ENCODE peak calls at places on chromosome 20, in five cellular contexts. I, R, Z, F and B are unnamed samples.

GRCh38 chr20:4434681-4435080 is 287.0 kb upstream of the PRND start:
- DNase-seq in I (no peak), R (no peak), Z (peak), F (no peak), B (no peak)

GRCh38 chr20:1274485-1275313 is 8.6 kb downstream of the SNPH start:
- DNase-seq in I (no peak), R (no peak), Z (no peak), F (no peak), B (no peak)

GRCh38 chr20:50929299-50930138 is 1.7 kb downstream of the ADNP start:
- DNase-seq in I (peak), R (peak), Z (peak), F (peak), B (peak)

GRCh38 chr20:22213271-22213670 is 371.1 kb downstream of the FOXA2 start:
- DNase-seq in I (no peak), R (no peak), Z (no peak), F (no peak), B (no peak)

GRCh38 chr20:44019638-44020335 is 105.1 kb downstream of the TOX2 start:
- DNase-seq in I (no peak), R (peak), Z (peak), F (no peak), B (no peak)

GRCh38 chr20:59300341-59301081 is at the start of gene EDN3:
- DNase-seq in I (no peak), R (no peak), Z (no peak), F (no peak), B (no peak)

GRCh38 chr20:31667315-31668285 is 29.9 kb downstream of the COX4I2 start:
- DNase-seq in I (no peak), R (no peak), Z (no peak), F (no peak), B (no peak)

GRCh38 chr20:46199198-46199597 is 81.1 kb downstream of the CD40 start:
- DNase-seq in I (peak), R (no peak), Z (no peak), F (peak), B (no peak)

GRCh38 chr20:8394308-8394945 is 262.4 kb downstream of the PLCB1 start:
- DNase-seq in I (no peak), R (no peak), Z (peak), F (no peak), B (no peak)

GRCh38 chr20:56359212-56360132 is 698 bp downstream of the FAM210B start:
- DNase-seq in I (peak), R (peak), Z (peak), F (peak), B (peak)
- TF ChIP-seq POLR2A in I (no peak), R (no peak), Z (peak), F (no peak), B (no peak)

DNA sequence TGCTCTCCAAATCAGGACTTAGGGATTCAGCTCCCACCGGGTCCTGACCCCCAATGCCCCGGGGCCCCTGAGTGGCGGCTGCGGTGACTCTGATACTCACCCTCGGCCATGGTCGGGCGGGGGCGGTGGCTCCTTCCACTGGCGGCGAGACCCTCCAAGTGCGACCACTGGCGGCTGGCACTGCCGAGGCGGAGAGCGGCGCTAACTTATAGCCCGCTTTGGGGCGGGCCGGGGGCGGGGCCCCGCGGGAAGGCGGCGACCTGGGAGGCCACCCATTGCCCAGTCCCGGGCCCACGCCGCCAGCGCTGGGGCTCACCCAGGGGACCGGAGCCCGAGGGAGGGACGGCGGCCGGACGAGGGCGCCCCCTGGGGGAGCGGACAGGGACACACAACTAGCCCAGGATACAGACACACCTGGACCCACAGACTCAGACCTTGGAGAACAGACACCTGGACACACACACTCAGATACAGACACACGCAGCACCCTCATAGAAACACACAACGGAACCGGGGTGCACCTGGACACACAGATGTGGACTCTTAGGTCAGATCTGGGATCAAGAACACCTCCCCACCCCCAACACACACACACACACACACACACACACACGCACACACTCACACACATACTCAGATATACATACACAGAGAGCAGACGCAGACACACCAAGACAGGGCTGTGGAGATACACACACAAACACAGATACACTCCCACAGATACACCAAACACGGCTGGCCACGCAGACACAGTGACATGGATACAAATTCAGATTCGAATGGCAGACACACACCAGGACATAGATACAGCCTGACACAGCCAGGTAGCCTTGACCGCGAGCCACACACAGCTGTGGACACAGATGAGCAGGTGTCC is at the start of gene TGM2:
- DNase-seq in I (peak), R (peak), Z (peak), F (peak), B (no peak)
- TF ChIP-seq POLR2A in I (peak), R (no peak), Z (no peak), F (no peak), B (no peak)

GRCh38 chr20:57392512-57393271 is 1.5 kb downstream of the RBM38 start:
- DNase-seq in I (no peak), R (no peak), Z (no peak), F (peak), B (peak)
- TF ChIP-seq POLR2A in I (no peak), R (no peak), Z (no peak), F (no peak), B (no peak)

GRCh38 chr20:38127011-38127621 is 38.0 kb downstream of the TGM2 start:
- DNase-seq in I (peak), R (peak), Z (peak), F (peak), B (no peak)
- TF ChIP-seq POLR2A in I (no peak), R (no peak), Z (no peak), F (no peak), B (no peak)

GRCh38 chr20:63627700-63628245 is 872 bp upstream of the GMEB2 start:
- DNase-seq in I (no peak), R (no peak), Z (no peak), F (no peak), B (no peak)

GRCh38 chr20:63627129-63627699 is 313 bp upstream of the GMEB2 start:
- DNase-seq in I (peak), R (peak), Z (peak), F (peak), B (peak)

GRCh38 chr20:63625771-63626423 is 1.0 kb downstream of the GMEB2 start:
- DNase-seq in I (no peak), R (no peak), Z (peak), F (no peak), B (no peak)

GRCh38 chr20:63628246-63628975 is 1.5 kb upstream of the GMEB2 start:
- DNase-seq in I (peak), R (no peak), Z (peak), F (peak), B (no peak)

GRCh38 chr20:63626424-63627128 is at the start of gene GMEB2:
- DNase-seq in I (peak), R (peak), Z (no peak), F (peak), B (peak)
- TF ChIP-seq POLR2A in I (peak), R (no peak), Z (no peak), F (no peak), B (no peak)

GRCh38 chr20:63032861-63033634 is 26.3 kb upstream of the BHLHE23 start:
- DNase-seq in I (no peak), R (no peak), Z (no peak), F (no peak), B (no peak)
- TF ChIP-seq POLR2A in I (no peak), R (no peak), Z (no peak), F (no peak), B (no peak)

DNA sequence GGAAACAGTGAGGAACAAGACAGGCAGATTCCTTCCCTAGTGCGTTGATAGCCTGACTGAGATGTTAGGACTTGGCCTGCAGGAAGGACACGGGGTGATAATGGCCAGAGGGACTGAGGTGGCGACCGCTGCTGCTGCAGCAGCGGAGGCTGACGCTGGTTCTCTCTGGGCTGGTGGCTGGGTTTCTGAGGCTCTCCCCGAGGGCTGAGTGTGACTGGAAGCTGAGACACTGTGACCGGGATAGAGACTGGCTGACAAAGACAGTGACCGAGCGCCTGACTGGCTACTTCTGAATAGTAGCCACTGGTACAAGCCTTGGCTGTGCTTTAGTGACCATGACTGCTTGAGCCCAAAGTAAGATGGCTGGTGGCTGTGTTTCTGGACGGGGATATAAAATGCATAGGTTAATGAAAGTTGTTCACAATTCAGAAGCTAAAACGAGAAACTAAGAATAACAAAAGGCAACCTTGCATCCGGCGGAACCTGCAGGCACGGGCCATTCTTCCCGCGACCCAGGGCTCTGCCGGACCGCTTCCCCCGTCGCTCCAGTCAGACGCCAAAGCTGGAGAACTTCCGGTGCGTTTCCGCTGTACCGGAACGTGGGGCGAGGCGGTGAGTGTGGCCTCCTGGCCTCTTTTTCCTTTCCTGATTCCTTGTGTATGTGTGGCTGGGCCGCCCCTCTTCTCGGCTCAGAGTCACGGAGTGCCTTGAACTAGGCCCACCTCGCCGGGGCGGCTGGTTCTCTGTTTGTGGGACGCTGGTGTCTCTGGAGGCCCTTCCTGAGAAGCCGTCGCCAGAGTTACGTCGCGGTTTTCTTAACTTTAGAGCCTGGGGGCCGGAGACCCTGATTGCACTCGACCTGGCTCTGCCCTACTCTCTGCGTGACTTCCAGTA is at the start of gene AAR2:
- DNase-seq in I (peak), R (peak), Z (peak), F (peak), B (peak)
- TF ChIP-seq POLR2A in I (peak), R (no peak), Z (peak), F (no peak), B (no peak)

GRCh38 chr20:40294175-40294574 is 394.9 kb downstream of the MAFB start:
- DNase-seq in I (no peak), R (no peak), Z (no peak), F (no peak), B (no peak)

GRCh38 chr20:40291483-40291882 is 397.6 kb downstream of the MAFB start:
- DNase-seq in I (no peak), R (no peak), Z (no peak), F (no peak), B (no peak)

GRCh38 chr20:40293740-40294139 is 395.3 kb downstream of the MAFB start:
- DNase-seq in I (no peak), R (no peak), Z (no peak), F (no peak), B (no peak)

DNA sequence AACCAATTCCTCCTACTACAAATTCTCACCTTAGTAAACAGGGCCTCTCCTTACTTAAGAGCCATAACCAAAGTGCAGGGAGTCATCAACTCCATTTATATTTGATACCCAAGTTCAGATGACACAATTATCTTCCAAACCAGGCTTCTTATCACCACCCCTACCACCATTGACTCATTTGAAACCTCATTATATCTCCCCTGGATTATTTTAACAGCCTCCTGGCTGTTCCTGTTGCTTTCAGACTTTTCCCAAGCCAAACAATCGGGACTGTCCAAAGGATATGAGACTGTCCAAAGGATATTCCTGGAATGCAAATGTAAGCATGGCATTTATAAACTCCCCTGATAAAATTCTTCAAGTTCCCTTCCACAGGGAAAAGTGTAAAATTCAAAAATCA is 394.3 kb downstream of the MAFB start:
- DNase-seq in I (no peak), R (no peak), Z (no peak), F (no peak), B (no peak)
- TF ChIP-seq POLR2A in I (no peak), R (no peak), Z (no peak), F (no peak), B (no peak)